ENCODE peak calls at places on chromosomes 7 and 10, in four cellular contexts. B is stomach, L is lower lobe of right lung, X is A673. A is an unnamed sample.

GRCh38 chr10:133390597-133391248 is 3.2 kb upstream of the MTG1 start:
- DNase-seq in B (peak; percentile 17), L (no peak), X (no peak), A (no peak)

GRCh38 chr10:132100556-132101349 is 35.0 kb downstream of the JAKMIP3 start:
- DNase-seq in B (peak; percentile 23), L (peak; percentile 42), X (no peak), A (no peak)

GRCh38 chr7:38950309-38950708 is 27.4 kb upstream of the POU6F2 start:
- DNase-seq in B (no peak), L (no peak), X (no peak), A (no peak)

GRCh38 chr7:99369767-99370353 is 4.7 kb upstream of the ARPC1B start:
- DNase-seq in B (no peak), L (peak; percentile 18), X (no peak), A (peak; percentile 47)

GRCh38 chr7:6228865-6229264 is 43.6 kb downstream of the CYTH3 start:
- DNase-seq in B (no peak), L (no peak), X (peak; percentile 66), A (peak; percentile 41)

GRCh38 chr10:133292919-133293809 is 15.5 kb downstream of the TUBGCP2 start:
- DNase-seq in B (no peak), L (no peak), X (no peak), A (peak; percentile 53)

GRCh38 chr10:46019541-46020343 is 10.7 kb downstream of the NCOA4 start:
- DNase-seq in B (no peak), L (no peak), X (no peak), A (no peak)

GRCh38 chr10:88702848-88703597 is 3.0 kb upstream of the LIPK start:
- DNase-seq in B (peak; percentile 37), L (no peak), X (no peak), A (peak; percentile 59)

GRCh38 chr10:51176976-51177690 is 102.8 kb downstream of the PRKG1 start:
- DNase-seq in B (no peak), L (no peak), X (no peak), A (peak; percentile 6)

GRCh38 chr10:16155761-16156322 is 281.0 kb upstream of the PTER start:
- DNase-seq in B (no peak), L (no peak), X (no peak), A (no peak)

GRCh38 chr7:39415091-39415820 is 150.9 kb upstream of the YAE1 start:
- DNase-seq in B (no peak), L (no peak), X (no peak), A (no peak)

GRCh38 chr7:158111556-158111880 is 476.1 kb downstream of the PTPRN2 start:
- DNase-seq in B (peak; percentile 15), L (no peak), X (no peak), A (no peak)

GRCh38 chr7:159099217-159099655 is 45.4 kb downstream of the VIPR2 start:
- DNase-seq in B (peak; percentile 22), L (no peak), X (no peak), A (no peak)

DNA sequence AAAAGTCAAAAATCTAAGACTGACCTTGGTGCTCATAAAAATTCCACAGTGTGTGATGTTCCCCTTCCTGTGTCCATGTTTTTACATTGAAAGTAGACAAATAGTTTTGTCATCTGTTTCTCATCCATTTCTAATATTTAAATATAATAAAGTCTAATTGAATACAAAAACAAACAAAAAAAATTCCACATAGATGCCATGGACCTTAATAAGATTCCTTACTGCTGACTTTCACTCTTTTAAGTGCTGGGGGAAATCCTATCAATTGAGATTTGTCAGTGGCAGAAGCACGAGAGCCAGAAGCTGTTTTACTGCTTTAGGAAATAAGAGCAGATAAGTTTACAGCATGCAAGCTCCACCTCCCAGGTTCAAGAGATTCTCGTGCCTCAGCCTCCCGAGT is 310.0 kb downstream of the ABCA13 start:
- DNase-seq in B (no peak), L (no peak), X (no peak), A (no peak)
- H3K4me3 ChIP-seq in B (no peak overlapping the region), L (no peak overlapping the region), X (no peak overlapping the region), A (no peak overlapping the region)

DNA sequence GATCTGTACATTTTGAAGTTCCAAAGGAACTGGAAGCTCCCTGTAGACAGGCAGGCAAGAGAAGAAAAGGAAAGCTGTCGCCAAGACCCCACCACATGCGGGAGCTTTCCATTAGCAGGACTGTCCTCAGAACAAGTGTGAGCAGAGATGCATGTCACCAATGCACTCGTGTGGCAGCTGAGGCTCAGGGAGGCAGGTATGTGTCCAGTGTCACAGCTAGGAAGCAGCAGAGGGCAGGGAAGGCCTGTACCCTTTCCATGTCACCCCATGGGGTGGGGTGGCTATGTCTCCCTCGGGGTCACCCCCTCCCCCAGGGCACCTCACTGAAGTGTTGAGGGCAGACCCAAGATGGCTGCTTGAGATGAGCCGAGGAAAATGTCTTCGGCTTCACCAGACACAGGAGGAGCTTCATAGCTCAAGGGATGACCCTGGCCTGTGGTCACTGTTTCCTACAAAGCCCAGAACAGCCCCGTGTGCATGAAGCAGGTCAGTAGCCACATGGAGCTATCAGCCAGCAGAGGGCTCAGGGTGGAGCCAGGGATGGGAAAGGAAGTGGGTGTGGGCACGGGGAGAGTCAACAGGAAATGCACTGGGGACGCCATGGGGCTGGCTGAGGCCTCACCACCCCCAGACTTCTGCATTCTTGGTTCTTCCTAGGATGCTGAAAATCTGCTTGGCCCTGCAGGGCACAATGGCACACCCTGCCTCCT is 96.6 kb downstream of the FAM53B start:
- DNase-seq in B (peak; percentile 65), L (peak; percentile 89), X (peak; percentile 61), A (no peak)
- TF ChIP-seq CTCF in B (no peak), L (peak; percentile 44), X (peak; percentile 36), A (peak; percentile 32)

GRCh38 chr10:104084482-104085142 is 1.1 kb downstream of the COL17A1 start:
- DNase-seq in B (no peak), L (no peak), X (no peak), A (no peak)
- H3K4me3 ChIP-seq in B (no peak overlapping the region), L (no peak overlapping the region), X (no peak overlapping the region), A (no peak overlapping the region)

GRCh38 chr7:2661602-2662272 is 26.3 kb upstream of the AMZ1 start:
- DNase-seq in B (no peak), L (no peak), X (no peak), A (no peak)
- TF ChIP-seq CTCF in B (no peak), L (peak; percentile 9), X (no peak), A (peak; percentile 26)

GRCh38 chr10:97687785-97688781 is 1.0 kb upstream of the AVPI1 start:
- DNase-seq in B (no peak), L (no peak), X (no peak), A (peak; percentile 48)
- H3K4me3 ChIP-seq in B (peak overlapping the region; percentile 78), L (peak overlapping the region; percentile 79), X (peak overlapping the region; percentile 61), A (peak overlapping the region; percentile 34)

DNA sequence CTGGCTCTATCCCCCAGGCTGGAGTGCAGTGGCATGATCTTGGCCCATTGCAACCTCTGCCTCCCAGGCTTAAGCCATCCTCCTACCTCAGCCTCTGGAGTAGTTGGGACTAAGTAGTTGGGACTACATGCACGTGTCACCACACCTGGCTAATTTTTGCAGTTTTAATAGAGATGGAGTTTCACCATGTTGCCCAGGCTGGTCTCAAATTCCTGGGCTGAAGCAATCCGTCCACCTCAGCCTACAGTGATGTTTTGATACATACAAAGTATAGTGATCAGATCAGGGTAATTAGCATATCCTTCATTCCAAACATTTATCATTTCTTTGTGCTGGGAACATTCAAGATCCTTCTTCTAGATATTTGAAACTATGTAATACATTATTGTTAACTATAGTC is 22.5 kb upstream of the TNKS2 start:
- DNase-seq in B (no peak), L (no peak), X (no peak), A (no peak)
- TF ChIP-seq CTCF in B (no peak), L (no peak), X (no peak), A (no peak)

GRCh38 chr10:69336952-69337311 is 58.6 kb downstream of the HK1 start:
- DNase-seq in B (no peak), L (no peak), X (no peak), A (no peak)
- H3K4me3 ChIP-seq in B (no peak overlapping the region), L (no peak overlapping the region), X (no peak overlapping the region), A (no peak overlapping the region)

GRCh38 chr7:15921576-15921975 is 235.1 kb upstream of the MEOX2 start:
- DNase-seq in B (no peak), L (no peak), X (no peak), A (peak; percentile 25)
- TF ChIP-seq CTCF in B (no peak), L (no peak), X (no peak), A (no peak)

A was measured in astrocyte of the spinal cord.